ENCODE peak calls at places on chromosomes 7 and 10, in four cellular contexts. I, J, S and R are unnamed samples.
A peak's percentile ranks its signal among the peaks of the same experiment; 100 is the strongest.

GRCh38 chr7:117032810-117033209 is 79.5 kb downstream of the ST7 start:
- DNase-seq in I (no peak), J (no peak), S (no peak), R (no peak)

GRCh38 chr10:94403034-94403822 is 887 bp downstream of the TBC1D12 start:
- DNase-seq in S (peak; percentile 47), J (peak; percentile 67), I (peak; percentile 76), R (no peak)

GRCh38 chr10:93951905-93952304 is 41.8 kb upstream of the PLCE1 start:
- DNase-seq in J (no peak), S (no peak), I (no peak), R (no peak)

GRCh38 chr7:107943018-107943417 is 52.0 kb downstream of the DLD start:
- DNase-seq in S (no peak), I (no peak), J (no peak), R (no peak)

GRCh38 chr7:26948617-26949118 is 84.3 kb upstream of the SKAP2 start:
- DNase-seq in I (no peak), S (peak; percentile 60), J (no peak), R (peak; percentile 68)

GRCh38 chr7:105086850-105087249 is 72.8 kb downstream of the KMT2E start:
- DNase-seq in I (no peak), S (no peak), J (no peak), R (no peak)

GRCh38 chr7:55081067-55081853 is 62.4 kb downstream of the EGFR start:
- DNase-seq in S (no peak), I (no peak), J (no peak), R (no peak)

GRCh38 chr10:78203915-78204818 is 170.5 kb downstream of the RPS24 start:
- DNase-seq in J (no peak), S (no peak), I (no peak), R (no peak)

GRCh38 chr7:41136551-41136950 is 566.3 kb downstream of the INHBA start:
- DNase-seq in S (no peak), I (no peak), J (no peak), R (no peak)

GRCh38 chr7:7014827-7015610 is 167.3 kb upstream of the C1GALT1 start:
- DNase-seq in I (no peak), S (no peak), J (no peak), R (no peak)

GRCh38 chr10:7423521-7423920 is 12.7 kb upstream of the SFMBT2 start:
- DNase-seq in S (peak; percentile 46), J (no peak), I (no peak), R (no peak)

GRCh38 chr10:130935051-130935450 is 376.5 kb downstream of the TCERG1L start:
- DNase-seq in S (no peak), I (no peak), J (no peak), R (no peak)

GRCh38 chr10:5460468-5461200 is 38.7 kb downstream of the CALML5 start:
- DNase-seq in I (no peak), S (no peak), J (no peak), R (no peak)

GRCh38 chr7:9149499-9150082 is 716.2 kb downstream of the NXPH1 start:
- DNase-seq in I (peak; percentile 22), J (no peak), S (no peak), R (no peak)

GRCh38 chr7:2011266-2012043 is 221.3 kb downstream of the MAD1L1 start:
- DNase-seq in J (no peak), I (no peak), S (no peak), R (no peak)

GRCh38 chr10:125200396-125200795 is 40.0 kb upstream of the CTBP2 start:
- DNase-seq in S (no peak), J (no peak), I (no peak), R (no peak)

GRCh38 chr7:41835977-41836530 is 133.2 kb upstream of the INHBA start:
- DNase-seq in J (no peak), S (no peak), I (peak; percentile 76), R (no peak)

GRCh38 chr7:134991469-134992339 is 5.4 kb downstream of the AGBL3 start:
- DNase-seq in S (no peak), J (no peak), I (peak; percentile 35), R (no peak)

DNA sequence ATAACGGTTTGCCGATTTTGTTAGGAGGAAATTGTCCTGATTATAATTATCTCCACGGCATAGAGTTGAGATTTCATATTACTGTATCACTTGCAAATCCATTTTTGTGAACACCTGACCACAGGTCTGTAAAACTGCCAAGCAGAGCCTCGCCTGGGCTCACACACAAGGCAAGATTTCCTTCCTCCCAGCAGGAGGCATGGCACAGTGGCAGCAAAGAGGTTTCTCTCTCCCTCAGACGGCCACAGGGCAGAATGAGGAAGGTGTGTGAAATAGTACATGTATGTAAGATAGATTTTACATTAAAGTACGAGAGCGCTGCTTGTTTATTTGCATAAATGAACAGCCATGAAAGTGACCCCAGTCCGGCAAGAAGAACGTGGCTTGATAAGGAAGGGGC is 130.1 kb downstream of the CELF2 start:
- DNase-seq in S (no peak), I (no peak), J (no peak), R (no peak)
- TF ChIP-seq CTCF in S (no peak), I (no peak), J (no peak), R (no peak)

GRCh38 chr7:92625617-92626016 is 35.4 kb upstream of the FAM133B start:
- DNase-seq in J (peak; percentile 33), S (no peak), I (peak; percentile 44), R (no peak)
- H3K4me2 ChIP-seq in J (peak overlapping the region; percentile 51), S (no peak overlapping the region), I (no peak overlapping the region), R (peak overlapping the region; percentile 44)

DNA sequence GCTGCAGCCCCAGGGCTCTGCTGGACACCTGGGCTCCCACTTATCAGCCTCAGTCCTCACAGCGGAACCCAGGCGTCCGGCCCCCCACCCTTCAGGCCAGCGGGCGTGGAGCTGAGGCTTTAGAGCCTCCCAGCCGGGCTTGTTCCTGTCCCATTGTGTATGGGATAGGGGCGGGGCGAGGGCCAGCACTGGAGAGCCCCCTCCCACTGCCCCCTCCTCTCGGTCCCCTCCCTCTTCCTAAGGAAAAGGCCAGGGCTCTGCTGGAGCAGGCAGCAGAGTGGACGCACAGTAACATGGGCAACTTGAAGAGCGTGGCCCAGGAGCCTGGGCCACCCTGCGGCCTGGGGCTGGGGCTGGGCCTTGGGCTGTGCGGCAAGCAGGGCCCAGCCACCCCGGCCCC is 2.7 kb downstream of the NOS3 start:
- DNase-seq in S (peak; percentile 80), I (no peak), J (no peak), R (no peak)
- TF ChIP-seq CTCF in S (no peak), I (no peak), J (no peak), R (no peak)

GRCh38 chr7:74362262-74362661 is 73.1 kb downstream of the CLIP2 start:
- DNase-seq in S (no peak), J (no peak), I (no peak), R (no peak)

GRCh38 chr7:74364061-74364460 is 74.9 kb downstream of the CLIP2 start:
- DNase-seq in J (no peak), S (peak; percentile 59), I (no peak), R (no peak)

GRCh38 chr7:74360008-74360407 is 70.8 kb downstream of the CLIP2 start:
- DNase-seq in I (no peak), J (no peak), S (no peak), R (no peak)

DNA sequence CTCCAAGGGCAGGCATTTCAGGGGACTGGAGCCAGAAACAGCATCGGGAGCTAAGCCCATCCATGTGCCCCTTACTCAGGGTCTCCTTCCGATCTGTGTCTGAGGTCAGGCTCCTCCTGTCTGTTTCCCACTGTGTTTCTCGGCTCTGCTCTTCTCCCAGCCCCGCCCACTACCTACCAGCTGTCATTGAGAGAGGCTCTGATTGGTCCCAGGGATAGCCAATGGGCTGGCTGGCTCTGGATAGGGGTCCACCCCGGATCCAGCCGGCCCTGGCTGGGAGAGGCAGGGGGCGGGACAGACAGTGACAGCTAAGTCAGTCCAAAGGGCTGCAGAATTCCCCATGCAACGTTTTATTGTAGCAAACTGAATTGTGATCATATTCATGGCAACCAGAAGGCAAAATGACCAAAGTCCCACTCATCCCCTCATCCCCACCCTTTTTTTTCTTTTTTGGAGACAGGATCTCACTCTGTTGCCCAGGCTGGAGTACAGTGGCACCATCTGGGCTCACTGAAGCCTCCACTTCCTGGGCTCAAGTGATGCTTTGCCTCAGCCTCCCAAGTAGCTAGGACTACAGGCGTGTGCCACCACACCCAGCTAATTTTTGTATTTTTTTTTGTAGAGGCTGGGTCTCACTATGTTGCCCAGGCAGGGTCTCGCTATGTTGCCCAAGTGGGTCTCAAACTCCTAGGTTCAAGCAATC is 76.3 kb downstream of the CLIP2 start:
- DNase-seq in J (peak; percentile 43), S (peak; percentile 95), I (peak; percentile 48), R (no peak)
- H3K4me2 ChIP-seq in J (no peak overlapping the region), S (peak overlapping the region; percentile 10), I (no peak overlapping the region), R (no peak overlapping the region)

GRCh38 chr7:50092579-50093411 is at the start of gene ZPBP:
- DNase-seq in S (peak; percentile 70), J (peak; percentile 4), I (peak; percentile 4), R (peak; percentile 11)
- TF ChIP-seq CTCF in S (peak; percentile 90), J (peak; percentile 62), I (peak; percentile 58), R (peak; percentile 40)

DNA sequence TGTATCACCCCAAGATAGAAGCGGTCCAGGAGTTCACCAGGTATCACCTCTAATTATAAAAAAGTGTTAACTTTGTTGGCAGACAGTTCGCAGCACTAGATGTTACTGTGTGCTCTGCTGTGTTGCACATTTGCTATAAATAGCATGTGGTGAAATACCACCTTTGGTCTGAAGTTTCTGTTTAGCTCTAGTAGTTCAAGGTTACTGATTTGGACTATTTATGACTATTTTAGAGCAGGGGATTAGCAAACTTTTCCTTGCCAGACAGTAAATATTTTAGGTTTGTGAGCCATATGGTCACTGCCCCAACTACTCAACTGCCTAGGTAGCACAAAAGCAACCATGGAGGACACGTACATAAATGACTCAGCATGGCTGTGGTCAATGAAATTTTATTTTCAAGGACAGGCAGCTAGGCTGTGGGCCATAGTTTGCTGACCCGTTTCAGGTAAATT is 16.5 kb downstream of the DENND10 start:
- DNase-seq in S (no peak), I (peak; percentile 68), J (peak; percentile 83), R (no peak)
- H3K4me2 ChIP-seq in S (no peak overlapping the region), I (no peak overlapping the region), J (no peak overlapping the region), R (no peak overlapping the region)

GRCh38 chr10:97335188-97335619 is 675 bp upstream of the FRAT2 start:
- DNase-seq in J (no peak), I (no peak), S (peak; percentile 61), R (no peak)

GRCh38 chr10:97334370-97335175 is at the start of gene FRAT2:
- DNase-seq in I (peak; percentile 90), S (peak; percentile 92), J (peak; percentile 91), R (no peak)

GRCh38 chr10:97332586-97333350 is 1.8 kb downstream of the FRAT2 start:
- DNase-seq in S (peak; percentile 55), I (peak; percentile 77), J (peak; percentile 87), R (no peak)

GRCh38 chr10:97333601-97334369 is 744 bp downstream of the FRAT2 start:
- DNase-seq in S (peak; percentile 56), J (peak; percentile 45), I (peak; percentile 58), R (no peak)

DNA sequence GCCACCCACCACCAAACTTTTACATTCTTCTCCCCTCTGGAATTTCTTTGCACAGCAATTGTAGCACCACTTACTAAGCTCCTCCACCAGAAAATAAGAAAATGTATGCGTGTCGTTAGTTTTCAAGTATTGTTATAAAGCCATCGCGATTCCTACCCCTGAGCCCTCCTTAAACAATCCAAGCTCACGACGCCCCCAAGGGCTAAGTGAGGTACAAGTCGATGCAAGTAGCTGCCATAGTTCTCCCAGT is 1.3 kb downstream of the FRAT2 start:
- DNase-seq in S (peak; percentile 46), J (peak; percentile 36), I (peak; percentile 41), R (no peak)
- TF ChIP-seq CTCF in S (peak; percentile 37), J (no peak), I (peak; percentile 21), R (peak; percentile 5)